ENCODE peak calls at places on chromosomes 7 and 10, in five cellular contexts. Z, Y, H, I and D are unnamed samples.

GRCh38 chr7:30470163-30470770 is 8.3 kb downstream of the NOD1 start:
- DNase-seq in Z (no peak), Y (peak), H (peak), I (no peak), D (no peak)

GRCh38 chr10:132670546-132670945 is 115.4 kb downstream of the NKX6-2 start:
- DNase-seq in Z (no peak), Y (no peak), H (no peak), I (no peak), D (no peak)

GRCh38 chr7:122951006-122951405 is 44.5 kb downstream of the TAS2R16 start:
- DNase-seq in Z (no peak), Y (no peak), H (no peak), I (no peak), D (peak)

GRCh38 chr7:15561840-15562239 is at the start of gene AGMO:
- DNase-seq in Z (no peak), Y (peak), H (no peak), I (no peak), D (no peak)

GRCh38 chr10:1706256-1706655 is 31.1 kb downstream of the ADARB2 start:
- DNase-seq in Z (no peak), Y (no peak), H (no peak), I (no peak), D (no peak)

GRCh38 chr7:74481458-74482324 is 28.0 kb downstream of the GTF2IRD1 start:
- DNase-seq in Z (no peak), Y (peak), H (peak), I (no peak), D (no peak)

GRCh38 chr10:2106641-2107040 is 369.3 kb upstream of the ADARB2 start:
- DNase-seq in Z (no peak), Y (no peak), H (no peak), I (no peak), D (no peak)

GRCh38 chr7:43152696-43153095 is 40.2 kb downstream of the HECW1 start:
- DNase-seq in Z (no peak), Y (no peak), H (no peak), I (no peak), D (no peak)

GRCh38 chr7:128954830-128955797 is 17.4 kb downstream of the IRF5 start:
- DNase-seq in Z (peak), Y (no peak), H (peak), I (no peak), D (peak)

GRCh38 chr10:91672021-91672608 is 39.2 kb upstream of the PPP1R3C start:
- DNase-seq in Z (no peak), Y (peak), H (peak), I (peak), D (peak)

GRCh38 chr7:30988346-30989005 is 24.7 kb downstream of the GHRHR start:
- DNase-seq in Z (no peak), Y (no peak), H (no peak), I (no peak), D (no peak)

GRCh38 chr7:127392182-127392565 is 334 bp downstream of the ZNF800 start:
- DNase-seq in Z (peak), Y (peak), H (peak), I (peak), D (peak)

GRCh38 chr7:130490287-130490686 is 1.6 kb upstream of the MEST start:
- DNase-seq in Z (no peak), Y (peak), H (peak), I (no peak), D (no peak)

GRCh38 chr10:57418476-57418875 is 849.2 kb downstream of the IPMK start:
- DNase-seq in Z (no peak), Y (no peak), H (no peak), I (no peak), D (no peak)

GRCh38 chr7:137994091-137994688 is 7.7 kb downstream of the CREB3L2 start:
- DNase-seq in Z (no peak), Y (no peak), H (no peak), I (no peak), D (no peak)

GRCh38 chr7:146982482-146982881 is 865.9 kb downstream of the CNTNAP2 start:
- DNase-seq in Z (no peak), Y (no peak), H (no peak), I (no peak), D (no peak)

DNA sequence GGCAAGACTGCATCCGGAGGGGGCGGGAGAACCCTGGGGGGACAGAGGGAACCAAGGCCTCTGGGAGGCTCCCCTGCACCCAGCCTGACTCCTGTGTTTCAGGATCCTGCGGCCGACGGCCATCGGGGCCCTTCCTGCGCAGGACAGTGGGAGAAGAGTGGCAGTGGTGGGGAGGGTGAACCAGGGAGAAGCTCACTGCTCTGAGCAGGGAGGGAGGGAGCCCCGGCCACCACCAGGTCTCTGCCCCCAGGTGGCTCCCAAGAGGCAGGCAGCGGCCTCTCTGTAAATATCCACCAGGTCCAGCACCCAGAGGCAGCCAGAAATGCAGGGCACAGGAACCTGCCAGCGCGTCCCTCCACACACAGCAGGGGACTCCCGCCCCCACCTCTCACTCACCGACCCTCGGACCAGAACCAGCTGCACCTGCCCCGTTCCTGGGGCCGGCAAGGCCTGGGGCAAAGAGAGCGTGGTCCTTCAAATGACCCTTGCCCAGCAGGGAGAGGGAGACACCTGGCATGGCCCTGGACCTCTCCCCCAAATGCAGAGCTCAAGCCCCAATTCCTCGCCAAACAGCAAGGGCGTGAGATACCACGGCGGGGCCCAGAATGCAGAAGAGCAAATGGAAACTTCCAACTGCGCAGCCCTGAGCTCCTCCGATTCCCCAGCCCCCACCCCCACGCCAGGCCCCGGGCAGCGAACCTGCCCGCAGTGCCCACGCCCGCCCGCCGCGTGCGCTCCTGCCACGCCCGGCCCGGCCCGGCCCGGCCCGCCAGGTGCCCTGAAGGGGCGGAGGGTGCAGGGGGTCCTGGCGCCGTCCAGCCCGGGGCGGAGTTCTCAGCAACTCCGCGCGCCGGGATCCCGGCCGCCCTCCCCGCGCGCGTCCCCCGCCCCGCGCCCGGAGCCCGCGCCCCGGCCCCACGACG is 805 bp downstream of the RASGEF1A start:
- DNase-seq in Z (no peak), Y (no peak), H (no peak), I (no peak), D (peak)
- TF ChIP-seq EZH2 in Z (no peak), Y (peak), H (peak), I (no peak), D (peak)

DNA sequence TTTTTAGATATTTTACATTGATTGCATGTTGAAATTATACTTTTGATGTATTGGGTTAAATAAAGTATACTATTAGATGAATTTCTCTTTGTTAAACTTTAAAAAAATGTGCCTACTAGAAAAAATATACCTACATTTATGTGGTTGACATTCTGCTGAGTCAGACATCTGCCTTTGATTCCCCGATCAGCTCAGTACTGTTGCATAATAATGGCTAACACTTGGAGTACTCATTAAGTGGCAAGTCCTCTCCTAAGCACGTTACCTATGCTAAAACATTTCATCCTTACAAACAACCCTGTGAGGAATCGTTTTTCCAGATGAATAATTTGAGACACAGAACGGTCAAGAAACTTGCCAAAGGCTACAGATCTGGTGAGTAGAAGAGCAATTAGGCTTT is 14.0 kb upstream of the SEM1 start:
- DNase-seq in Z (no peak), Y (no peak), H (no peak), I (no peak), D (peak)
- TF ChIP-seq CTCF in Z (no peak), Y (no peak), H (no peak), I (no peak), D (no peak)

GRCh38 chr7:50817561-50817960 is 34.9 kb upstream of the GRB10 start:
- DNase-seq in Z (no peak), Y (peak), H (no peak), I (no peak), D (no peak)
- H3K4me3 ChIP-seq in Z (no peak), Y (no peak), H (no peak), I (no peak), D (no peak)

GRCh38 chr7:97732567-97733275 is 835 bp downstream of the TAC1 start:
- DNase-seq in Z (no peak), Y (no peak), H (no peak), I (no peak), D (no peak)

GRCh38 chr7:97733276-97734206 is 1.7 kb downstream of the TAC1 start:
- DNase-seq in Z (no peak), Y (no peak), H (no peak), I (no peak), D (no peak)

GRCh38 chr7:97735075-97735474 is 3.2 kb downstream of the TAC1 start:
- DNase-seq in Z (no peak), Y (no peak), H (no peak), I (no peak), D (no peak)

GRCh38 chr7:97734255-97734654 is 2.4 kb downstream of the TAC1 start:
- DNase-seq in Z (no peak), Y (no peak), H (no peak), I (no peak), D (no peak)

DNA sequence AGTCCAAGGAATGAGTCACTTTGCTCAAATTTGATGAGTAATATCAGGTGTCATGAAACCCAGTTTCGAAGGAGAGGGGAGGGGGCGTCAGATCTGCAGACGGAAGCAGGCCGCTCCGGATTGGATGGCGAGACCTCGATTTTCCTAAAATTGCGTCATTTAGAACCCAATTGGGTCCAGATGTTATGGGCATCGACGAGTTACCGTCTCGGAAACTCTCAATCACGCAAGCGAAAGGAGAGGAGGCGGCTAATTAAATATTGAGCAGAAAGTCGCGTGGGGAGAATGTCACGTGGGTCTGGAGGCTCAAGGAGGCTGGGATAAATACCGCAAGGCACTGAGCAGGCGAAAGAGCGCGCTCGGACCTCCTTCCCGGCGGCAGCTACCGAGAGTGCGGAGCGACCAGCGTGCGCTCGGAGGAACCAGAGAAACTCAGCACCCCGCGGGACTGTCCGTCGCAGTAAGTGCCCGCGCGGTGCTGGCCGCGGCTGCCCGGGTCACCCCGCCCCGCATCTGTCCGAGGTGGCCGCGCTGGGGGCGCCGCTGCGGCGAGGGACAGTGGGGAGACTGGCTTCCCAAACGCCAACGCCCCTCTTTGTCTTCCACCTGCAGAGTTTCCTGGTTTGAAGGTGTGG is at the start of gene TAC1:
- DNase-seq in Z (no peak), Y (no peak), H (peak), I (no peak), D (no peak)
- TF ChIP-seq EZH2 in Z (no peak), Y (peak), H (peak), I (no peak), D (peak)

GRCh38 chr7:155000795-155001194 is 2.1 kb downstream of the PAXIP1 start:
- DNase-seq in Z (peak), Y (no peak), H (no peak), I (no peak), D (no peak)
- TF ChIP-seq CTCF in Z (peak), Y (no peak), H (no peak), I (peak), D (peak)

GRCh38 chr10:327889-328809 is 192.9 kb downstream of the ZMYND11 start:
- DNase-seq in Z (no peak), Y (no peak), H (no peak), I (no peak), D (no peak)

GRCh38 chr10:331186-331585 is 195.9 kb downstream of the ZMYND11 start:
- DNase-seq in Z (no peak), Y (no peak), H (no peak), I (no peak), D (no peak)

GRCh38 chr10:326894-327635 is 191.8 kb downstream of the ZMYND11 start:
- DNase-seq in Z (no peak), Y (no peak), H (no peak), I (no peak), D (no peak)

GRCh38 chr10:326350-326749 is 191.1 kb downstream of the ZMYND11 start:
- DNase-seq in Z (no peak), Y (no peak), H (no peak), I (peak), D (no peak)

GRCh38 chr10:329361-330099 is 194.3 kb downstream of the ZMYND11 start:
- DNase-seq in Z (peak), Y (peak), H (peak), I (peak), D (peak)
- H3K4me3 ChIP-seq in Z (peak), Y (no peak), H (peak), I (no peak), D (peak)

DNA sequence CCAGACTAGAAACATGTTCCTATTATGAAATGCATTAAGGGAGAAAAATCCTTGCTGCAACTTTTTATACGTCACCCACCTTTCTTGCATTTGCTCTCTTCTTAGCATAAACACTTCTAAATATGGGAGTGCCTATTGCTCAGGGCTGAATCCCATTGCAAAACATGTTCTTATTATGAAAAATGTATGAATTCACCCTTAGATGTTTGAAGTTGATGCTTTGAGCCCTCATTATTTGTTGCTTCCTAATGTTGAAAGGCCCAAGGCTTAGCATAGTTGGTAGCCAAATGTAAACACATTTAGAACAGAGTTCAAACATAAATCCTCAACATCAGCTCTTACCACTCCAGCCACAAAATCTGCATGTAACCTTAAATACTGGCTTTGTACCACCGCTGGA is 52.8 kb downstream of the BMPER start:
- DNase-seq in Z (no peak), Y (no peak), H (no peak), I (no peak), D (no peak)
- TF ChIP-seq EZH2 in Z (no peak), Y (no peak), H (no peak), I (no peak), D (no peak)